ENCODE peak calls at places on chromosomes 6 and 20, in nine cellular contexts. F, I, G, B, E, J, Y, O and N are unnamed samples.
A peak's percentile ranks its signal among the peaks of the same experiment; 100 is the strongest.

GRCh38 chr6:153436346-153436745 is 305.3 kb upstream of the RGS17 start:
- DNase-seq in J (no peak), G (no peak), I (no peak), B (no peak), O (peak; percentile 43), E (no peak), Y (no peak), F (no peak), N (no peak)

GRCh38 chr6:5723905-5724691 is 282.6 kb downstream of the NRN1 start:
- DNase-seq in Y (no peak), E (no peak), J (peak; percentile 88), F (no peak), O (no peak), I (no peak), B (no peak), G (no peak), N (no peak)

GRCh38 chr6:90681863-90682262 is 95.0 kb upstream of the MAP3K7 start:
- DNase-seq in B (no peak), E (no peak), J (no peak), I (no peak), G (no peak), O (no peak), F (no peak), Y (no peak), N (no peak)

GRCh38 chr20:58102744-58103516 is 125.5 kb downstream of the ANKRD60 start:
- DNase-seq in O (no peak), B (no peak), Y (no peak), E (no peak), F (no peak), J (no peak), I (no peak), G (no peak), N (no peak)

GRCh38 chr6:111727798-111728197 is 122.1 kb upstream of the TRAF3IP2 start:
- DNase-seq in J (no peak), I (no peak), G (peak; percentile 16), Y (no peak), F (no peak), E (no peak), O (peak; percentile 76), B (no peak), N (no peak)

GRCh38 chr6:128507337-128508310 is 12.8 kb downstream of the PTPRK start:
- DNase-seq in B (no peak), F (no peak), O (no peak), G (no peak), E (no peak), Y (peak; percentile 99), J (no peak), I (no peak), N (no peak)

GRCh38 chr20:4366076-4366475 is 350.7 kb upstream of the RNF24 start:
- DNase-seq in I (no peak), F (no peak), B (no peak), Y (no peak), G (no peak), E (no peak), O (no peak), J (no peak), N (no peak)

GRCh38 chr20:51534764-51535386 is 7.6 kb downstream of the NFATC2 start:
- DNase-seq in B (no peak), G (no peak), J (no peak), O (no peak), F (no peak), E (no peak), I (no peak), Y (no peak), N (no peak)

GRCh38 chr20:43102394-43102793 is 87.3 kb downstream of the PTPRT start:
- DNase-seq in Y (no peak), G (no peak), F (no peak), I (no peak), O (peak; percentile 2), B (peak; percentile 13), J (no peak), E (no peak), N (no peak)

GRCh38 chr6:7051780-7052440 is 55.9 kb upstream of the RREB1 start:
- DNase-seq in J (peak; percentile 94), I (peak; percentile 77), E (no peak), B (no peak), G (no peak), F (no peak), Y (no peak), O (peak; percentile 79), N (peak; percentile 48)

GRCh38 chr20:44810391-44811149 is at the start of gene RIMS4:
- DNase-seq in O (peak; percentile 75), I (no peak), J (no peak), F (no peak), Y (no peak), B (no peak), E (no peak), G (no peak), N (no peak)

GRCh38 chr6:46032112-46032998 is 16.7 kb upstream of the CLIC5 start:
- DNase-seq in I (no peak), E (no peak), F (no peak), J (no peak), G (no peak), B (no peak), O (peak; percentile 30), Y (no peak), N (no peak)

GRCh38 chr6:21022343-21023107 is 488.3 kb downstream of the CDKAL1 start:
- DNase-seq in J (no peak), F (no peak), O (peak; percentile 43), G (peak; percentile 85), I (no peak), E (peak; percentile 95), Y (peak; percentile 87), B (no peak), N (peak; percentile 30)

GRCh38 chr6:29685718-29686326 is 4.9 kb upstream of the ZFP57 start:
- DNase-seq in G (no peak), O (peak; percentile 85), Y (no peak), E (no peak), F (no peak), I (no peak), J (no peak), B (no peak), N (no peak)

GRCh38 chr6:160135922-160136655 is 14.5 kb downstream of the SLC22A1 start:
- DNase-seq in F (no peak), Y (no peak), I (no peak), E (no peak), J (no peak), O (no peak), G (no peak), B (no peak), N (no peak)

GRCh38 chr6:3796396-3796795 is 44.9 kb upstream of the PXDC1 start:
- DNase-seq in G (no peak), Y (no peak), O (no peak), F (peak; percentile 44), I (no peak), E (no peak), B (no peak), J (no peak), N (no peak)

GRCh38 chr6:95545226-95545625 is 32.1 kb upstream of the MANEA start:
- DNase-seq in J (no peak), G (no peak), I (no peak), F (no peak), E (no peak), B (no peak), O (no peak), Y (no peak), N (no peak)

GRCh38 chr20:17202668-17203067 is 24.2 kb upstream of the PCSK2 start:
- DNase-seq in I (no peak), O (peak; percentile 88), F (no peak), G (no peak), J (no peak), B (no peak), E (no peak), Y (no peak), N (no peak)

GRCh38 chr20:3235661-3236324 is 3.2 kb downstream of the SLC4A11 start:
- DNase-seq in F (no peak), J (no peak), B (no peak), E (no peak), Y (no peak), G (no peak), O (no peak), I (no peak), N (no peak)

GRCh38 chr6:57302477-57302876 is 15.0 kb upstream of the PRIM2 start:
- DNase-seq in B (no peak), G (no peak), Y (no peak), O (no peak), F (no peak), I (no peak), E (no peak), J (no peak), N (no peak)
- TF ChIP-seq POLR2AphosphoS5 in B (no peak), G (no peak), Y (no peak), O (no peak), F (no peak), I (peak; percentile 48), E (no peak), J (no peak), N (peak; percentile 61)

GRCh38 chr6:108557494-108558371 is 3.0 kb upstream of the FOXO3 start:
- DNase-seq in J (peak; percentile 95), O (peak; percentile 87), B (no peak), G (no peak), I (peak; percentile 79), E (no peak), Y (peak; percentile 15), F (peak; percentile 76), N (peak; percentile 78)
- TF ChIP-seq POLR2AphosphoS5 in J (no peak), O (peak; percentile 24), B (no peak), G (peak; percentile 53), I (no peak), E (peak; percentile 31), Y (no peak), F (peak; percentile 20), N (no peak)

DNA sequence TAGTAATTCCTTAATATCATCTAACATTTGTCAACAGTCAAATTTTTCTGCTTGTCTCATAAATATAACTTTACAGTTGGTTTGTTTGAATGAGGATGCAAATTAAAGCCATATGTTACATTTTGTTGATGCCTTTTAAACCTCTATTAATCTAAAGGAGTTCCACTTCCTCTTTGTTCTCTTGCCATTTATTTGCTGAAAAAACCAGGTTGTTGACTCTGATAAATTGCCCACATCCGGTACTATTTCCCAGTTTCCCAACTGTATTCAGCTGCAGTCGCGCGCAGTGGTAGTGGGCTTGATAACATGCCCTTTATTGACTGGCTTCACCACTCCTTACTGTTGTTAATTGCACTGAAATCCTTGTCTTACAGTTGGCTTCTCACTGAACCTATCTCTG is 32.8 kb upstream of the SIRPB2 start:
- DNase-seq in J (no peak), G (no peak), Y (no peak), B (no peak), E (no peak), F (no peak), I (no peak), O (no peak), N (no peak)
- TF ChIP-seq POLR2AphosphoS5 in J (no peak), G (no peak), Y (no peak), B (no peak), E (no peak), F (no peak), I (no peak), O (no peak), N (no peak)

DNA sequence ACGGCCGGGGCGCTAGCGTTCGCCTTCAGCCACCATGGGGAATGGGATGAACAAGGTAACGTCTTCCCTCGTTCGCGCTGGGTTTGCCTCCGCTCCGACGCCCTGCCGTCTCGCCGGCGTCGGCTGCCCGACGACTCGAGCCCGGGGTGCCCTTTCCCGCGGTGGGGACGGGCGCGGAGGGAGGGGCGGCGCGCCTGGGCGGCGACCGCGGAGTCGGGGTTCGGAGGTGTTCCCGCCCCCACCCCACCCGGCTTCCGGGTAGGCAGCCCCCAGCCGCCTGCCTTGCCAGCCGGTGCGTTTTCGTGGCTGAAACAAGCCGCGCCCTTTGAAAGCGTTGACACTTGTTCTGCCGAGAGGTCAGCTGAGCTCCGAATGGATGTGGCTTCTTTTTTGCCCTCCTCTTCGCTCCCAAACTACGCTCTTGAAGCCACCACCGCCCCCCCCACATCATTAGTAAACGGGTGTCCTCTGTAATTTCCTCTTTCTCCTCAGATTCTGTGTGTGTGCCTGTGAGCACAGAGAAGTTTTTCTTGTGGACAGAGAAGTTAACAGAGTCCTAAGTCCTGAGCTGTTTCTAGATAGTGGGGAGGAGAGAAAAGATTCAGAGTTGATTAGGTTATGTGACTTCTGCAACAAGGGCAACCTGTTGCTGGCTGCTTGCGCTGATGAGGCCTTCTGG is 358 bp downstream of the DUSP22 start:
- DNase-seq in I (peak; percentile 86), O (peak; percentile 80), Y (peak; percentile 51), J (peak; percentile 98), E (no peak), G (no peak), B (no peak), F (peak; percentile 58), N (peak; percentile 61)
- TF ChIP-seq POLR2AphosphoS5 in I (no peak), O (peak; percentile 54), Y (peak; percentile 50), J (peak; percentile 91), E (peak; percentile 49), G (no peak), B (no peak), F (peak; percentile 20), N (no peak)